ENCODE peak calls at places on chromosomes 12 and 14, in nine cellular contexts. O, E, S, K, B, M, N, Y and G are unnamed samples.

GRCh38 chr12:108618079-108618952 is 15.4 kb downstream of the SELPLG start:
- DNase-seq in O (peak), E (peak), S (peak), K (peak), B (peak), M (peak), N (peak), Y (peak), G (peak)

GRCh38 chr12:119544780-119545625 is 48.6 kb upstream of the TMEM233 start:
- DNase-seq in O (peak), E (peak), S (peak), K (peak), B (peak), M (peak), N (peak), Y (peak), G (peak)

GRCh38 chr14:26319139-26319864 is 278.5 kb downstream of the NOVA1 start:
- DNase-seq in O (no peak), E (no peak), S (no peak), K (no peak), B (no peak), M (no peak), N (no peak), Y (no peak), G (no peak)

GRCh38 chr14:87491816-87492215 is 501.2 kb downstream of the GALC start:
- DNase-seq in O (no peak), E (no peak), S (no peak), K (no peak), B (no peak), M (no peak), N (peak), Y (no peak), G (no peak)

GRCh38 chr12:64729909-64730584 is 29.2 kb downstream of the GNS start:
- DNase-seq in O (no peak), E (peak), S (peak), K (no peak), B (no peak), M (no peak), N (no peak), Y (no peak), G (no peak)

GRCh38 chr12:48924617-48925217 is 575 bp downstream of the FKBP11 start:
- DNase-seq in O (peak), E (peak), S (peak), K (peak), B (peak), M (peak), N (peak), Y (peak), G (peak)

GRCh38 chr12:45010051-45010450 is 40.8 kb downstream of the DBX2 start:
- DNase-seq in O (no peak), E (no peak), S (no peak), K (no peak), B (no peak), M (peak), N (no peak), Y (peak), G (no peak)

GRCh38 chr12:122969657-122970056 is 3.4 kb upstream of the ABCB9 start:
- DNase-seq in O (no peak), E (no peak), S (no peak), K (no peak), B (no peak), M (no peak), N (no peak), Y (no peak), G (no peak)

GRCh38 chr12:632102-632696 is 31.0 kb downstream of the NINJ2 start:
- DNase-seq in O (peak), E (peak), S (no peak), K (no peak), B (peak), M (peak), N (peak), Y (peak), G (no peak)

GRCh38 chr14:104938960-104939359 is 14.3 kb downstream of the PLD4 start:
- DNase-seq in O (no peak), E (no peak), S (no peak), K (no peak), B (no peak), M (no peak), N (no peak), Y (no peak), G (no peak)

GRCh38 chr12:65811968-65812700 is 12.1 kb upstream of the HMGA2 start:
- DNase-seq in O (no peak), E (no peak), S (no peak), K (no peak), B (no peak), M (peak), N (no peak), Y (no peak), G (no peak)

GRCh38 chr14:71852201-71852600 is 80.0 kb upstream of the RGS6 start:
- DNase-seq in O (no peak), E (peak), S (no peak), K (no peak), B (no peak), M (no peak), N (no peak), Y (no peak), G (no peak)

GRCh38 chr12:9792961-9793617 is 32.4 kb upstream of the CD69 start:
- DNase-seq in O (no peak), E (no peak), S (no peak), K (no peak), B (no peak), M (peak), N (no peak), Y (peak), G (no peak)

GRCh38 chr14:55803506-55804197 is 223.6 kb downstream of the KTN1 start:
- DNase-seq in O (no peak), E (no peak), S (no peak), K (no peak), B (no peak), M (no peak), N (no peak), Y (no peak), G (no peak)

GRCh38 chr12:5138845-5139244 is 95.2 kb downstream of the KCNA5 start:
- DNase-seq in O (no peak), E (no peak), S (no peak), K (no peak), B (no peak), M (peak), N (no peak), Y (peak), G (no peak)

GRCh38 chr12:27333311-27334009 is 824 bp downstream of the BMAL2 start:
- DNase-seq in O (peak), E (peak), S (no peak), K (peak), B (peak), M (peak), N (peak), Y (no peak), G (peak)

GRCh38 chr12:79983969-79984629 is 49.2 kb upstream of the PPP1R12A start:
- DNase-seq in O (no peak), E (no peak), S (no peak), K (no peak), B (no peak), M (peak), N (no peak), Y (peak), G (no peak)

GRCh38 chr14:39430762-39431415 is 1.3 kb downstream of the FBXO33 start:
- DNase-seq in O (no peak), E (no peak), S (peak), K (no peak), B (no peak), M (peak), N (no peak), Y (peak), G (peak)

GRCh38 chr14:91142214-91142668 is 28.4 kb downstream of the DGLUCY start:
- DNase-seq in O (no peak), E (no peak), S (peak), K (no peak), B (no peak), M (no peak), N (no peak), Y (no peak), G (no peak)

GRCh38 chr14:79011091-79011919 is 841.1 kb downstream of the NRXN3 start:
- DNase-seq in O (no peak), E (peak), S (peak), K (no peak), B (peak), M (peak), N (peak), Y (peak), G (no peak)

GRCh38 chr12:101475751-101476305 is 692 bp downstream of the SPIC start:
- DNase-seq in O (no peak), E (no peak), S (no peak), K (no peak), B (no peak), M (no peak), N (no peak), Y (no peak), G (no peak)

GRCh38 chr14:50321009-50321660 is 9.0 kb downstream of the DMAC2L start:
- DNase-seq in O (no peak), E (peak), S (peak), K (peak), B (peak), M (peak), N (peak), Y (peak), G (peak)

GRCh38 chr14:101286271-101287018 is 274.9 kb upstream of the DIO3 start:
- DNase-seq in O (no peak), E (no peak), S (no peak), K (no peak), B (peak), M (no peak), N (no peak), Y (no peak), G (no peak)

GRCh38 chr12:122855985-122856831 is 21.0 kb downstream of the HIP1R start:
- DNase-seq in O (no peak), E (no peak), S (no peak), K (no peak), B (no peak), M (no peak), N (no peak), Y (no peak), G (no peak)

GRCh38 chr12:132551271-132552120 is 58.9 kb downstream of the LRCOL1 start:
- DNase-seq in O (no peak), E (no peak), S (no peak), K (no peak), B (no peak), M (no peak), N (no peak), Y (no peak), G (no peak)

GRCh38 chr12:120689397-120690082 is 2.6 kb downstream of the MLEC start:
- DNase-seq in O (no peak), E (no peak), S (no peak), K (no peak), B (no peak), M (no peak), N (peak), Y (no peak), G (no peak)

GRCh38 chr12:38053113-38053512 is 263.5 kb upstream of the ALG10B start:
- DNase-seq in O (no peak), E (no peak), S (no peak), K (no peak), B (no peak), M (no peak), N (no peak), Y (no peak), G (no peak)

GRCh38 chr14:106039400-106039799 is 513.0 kb downstream of the TMEM121 start:
- DNase-seq in O (no peak), E (no peak), S (no peak), K (peak), B (no peak), M (no peak), N (peak), Y (no peak), G (peak)

GRCh38 chr12:109706747-109707469 is 6.7 kb upstream of the FAM222A start:
- DNase-seq in O (no peak), E (no peak), S (no peak), K (peak), B (no peak), M (no peak), N (no peak), Y (no peak), G (no peak)

GRCh38 chr12:123269395-123269892 is 2.2 kb downstream of the CDK2AP1 start:
- DNase-seq in O (peak), E (peak), S (peak), K (peak), B (peak), M (peak), N (peak), Y (peak), G (no peak)

GRCh38 chr14:41597647-41598046 is 9.0 kb upstream of the LRFN5 start:
- DNase-seq in O (peak), E (no peak), S (no peak), K (no peak), B (no peak), M (no peak), N (peak), Y (no peak), G (no peak)

GRCh38 chr12:116069943-116070342 is 207.6 kb downstream of the MED13L start:
- DNase-seq in O (no peak), E (no peak), S (no peak), K (no peak), B (no peak), M (no peak), N (no peak), Y (no peak), G (no peak)

GRCh38 chr12:41365653-41366131 is 177.6 kb downstream of the PDZRN4 start:
- DNase-seq in O (no peak), E (no peak), S (no peak), K (no peak), B (no peak), M (no peak), N (peak), Y (no peak), G (no peak)

GRCh38 chr14:104341532-104342434 is 203.4 kb downstream of the KIF26A start:
- DNase-seq in O (no peak), E (peak), S (peak), K (peak), B (no peak), M (peak), N (peak), Y (peak), G (peak)

GRCh38 chr12:112852810-112853209 is 54.0 kb upstream of the OAS1 start:
- DNase-seq in O (no peak), E (no peak), S (no peak), K (no peak), B (no peak), M (no peak), N (no peak), Y (no peak), G (no peak)

GRCh38 chr14:104557086-104557485 is 22.5 kb upstream of the C14orf180 start:
- DNase-seq in O (no peak), E (no peak), S (no peak), K (no peak), B (no peak), M (no peak), N (no peak), Y (no peak), G (no peak)

GRCh38 chr14:44099752-44100462 is 407.2 kb downstream of the FSCB start:
- DNase-seq in O (no peak), E (no peak), S (no peak), K (no peak), B (no peak), M (no peak), N (no peak), Y (no peak), G (no peak)

GRCh38 chr12:113043240-113043639 is 13.3 kb upstream of the DTX1 start:
- DNase-seq in O (no peak), E (no peak), S (no peak), K (no peak), B (no peak), M (no peak), N (no peak), Y (no peak), G (no peak)

GRCh38 chr12:39878753-39879152 is 227.1 kb downstream of the SLC2A13 start:
- DNase-seq in O (no peak), E (no peak), S (no peak), K (no peak), B (no peak), M (no peak), N (peak), Y (no peak), G (no peak)

GRCh38 chr12:132491761-132492378 is 1.9 kb downstream of the FBRSL1 start:
- DNase-seq in O (no peak), E (no peak), S (no peak), K (no peak), B (no peak), M (no peak), N (no peak), Y (no peak), G (no peak)

GRCh38 chr14:21258194-21258888 is 10.9 kb downstream of the HNRNPC start:
- DNase-seq in O (no peak), E (no peak), S (no peak), K (no peak), B (no peak), M (no peak), N (no peak), Y (no peak), G (no peak)

GRCh38 chr14:21256539-21257394 is 12.5 kb downstream of the HNRNPC start:
- DNase-seq in O (no peak), E (no peak), S (no peak), K (no peak), B (no peak), M (no peak), N (no peak), Y (no peak), G (no peak)

GRCh38 chr14:21255385-21256101 is 13.7 kb downstream of the HNRNPC start:
- DNase-seq in O (no peak), E (no peak), S (no peak), K (no peak), B (no peak), M (peak), N (no peak), Y (peak), G (no peak)

GRCh38 chr14:21258889-21259787 is 10.1 kb downstream of the HNRNPC start:
- DNase-seq in O (no peak), E (no peak), S (no peak), K (no peak), B (no peak), M (no peak), N (no peak), Y (no peak), G (no peak)

GRCh38 chr14:21257395-21258193 is 11.6 kb downstream of the HNRNPC start:
- DNase-seq in O (no peak), E (no peak), S (no peak), K (no peak), B (no peak), M (peak), N (no peak), Y (peak), G (no peak)
- H3K4me3 ChIP-seq in O (no peak), E (no peak), S (no peak), K (no peak), B (no peak), M (no peak), N (peak), Y (no peak), G (no peak)

DNA sequence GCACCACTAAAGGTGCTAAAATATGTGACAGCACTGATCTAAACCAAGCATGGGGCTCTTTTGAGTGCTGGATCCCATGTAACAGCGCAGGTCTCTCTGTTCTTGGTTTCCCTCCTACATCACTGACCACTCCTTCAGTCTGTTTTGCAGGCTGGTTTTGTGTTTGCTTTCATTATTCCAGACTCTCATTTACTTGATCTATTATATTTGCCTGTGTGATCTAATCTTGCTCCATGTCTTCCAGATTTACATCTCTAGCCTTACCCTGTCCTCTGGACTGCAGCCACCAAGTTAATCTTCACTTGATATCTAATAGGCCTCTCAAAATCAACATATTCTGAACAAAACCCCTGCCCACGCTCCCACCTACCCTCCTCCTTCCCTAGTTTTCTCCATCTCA is 8.6 kb downstream of the GLIPR1 start:
- DNase-seq in O (no peak), E (no peak), S (no peak), K (no peak), B (no peak), M (peak), N (no peak), Y (no peak), G (no peak)
- H3K4me3 ChIP-seq in O (no peak), E (no peak), S (no peak), K (no peak), B (no peak), M (peak), N (no peak), Y (peak), G (no peak)

GRCh38 chr12:54369597-54370217 is 5.4 kb upstream of the GPR84 start:
- DNase-seq in O (peak), E (no peak), S (no peak), K (no peak), B (no peak), M (peak), N (no peak), Y (no peak), G (no peak)
- H3K4me3 ChIP-seq in O (peak), E (no peak), S (no peak), K (peak), B (peak), M (peak), N (peak), Y (peak), G (no peak)

DNA sequence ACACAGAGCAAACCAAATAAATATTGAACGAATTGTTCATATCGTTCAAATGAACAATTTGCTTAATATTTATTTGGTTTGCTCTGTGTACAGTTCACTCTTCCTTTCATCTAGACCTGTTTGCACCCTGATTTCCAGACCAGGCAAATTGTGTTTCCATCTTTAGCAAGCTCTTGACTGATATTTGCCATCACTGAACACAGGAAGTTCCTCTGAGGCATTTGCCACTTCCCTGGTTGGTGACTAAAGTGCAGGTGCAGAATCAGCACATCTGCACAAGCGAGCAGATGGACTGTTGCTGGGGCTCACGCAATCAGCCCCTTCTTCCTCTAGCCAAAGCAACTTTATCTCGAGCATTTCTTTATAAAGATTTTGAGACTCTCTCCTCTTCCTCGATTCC is 112.9 kb downstream of the DAAM1 start:
- DNase-seq in O (no peak), E (no peak), S (peak), K (peak), B (no peak), M (no peak), N (no peak), Y (no peak), G (no peak)
- H3K4me3 ChIP-seq in O (no peak), E (no peak), S (peak), K (no peak), B (no peak), M (no peak), N (no peak), Y (no peak), G (no peak)

GRCh38 chr12:72191761-72192160 is 80.4 kb upstream of the TRHDE start:
- DNase-seq in O (no peak), E (no peak), S (no peak), K (no peak), B (no peak), M (no peak), N (no peak), Y (no peak), G (no peak)
- H3K4me3 ChIP-seq in O (no peak), E (no peak), S (no peak), K (no peak), B (no peak), M (no peak), N (no peak), Y (no peak), G (no peak)

GRCh38 chr12:51883998-51884675 is 3.8 kb upstream of the ANKRD33 start:
- DNase-seq in O (no peak), E (no peak), S (no peak), K (no peak), B (no peak), M (no peak), N (no peak), Y (no peak), G (no peak)

GRCh38 chr12:51884676-51885229 is 3.1 kb upstream of the ANKRD33 start:
- DNase-seq in O (no peak), E (no peak), S (no peak), K (no peak), B (no peak), M (peak), N (no peak), Y (no peak), G (no peak)

GRCh38 chr12:51887476-51888315 is at the start of gene ANKRD33:
- DNase-seq in O (peak), E (peak), S (no peak), K (peak), B (no peak), M (peak), N (peak), Y (no peak), G (no peak)

GRCh38 chr12:51888316-51889215 is 663 bp downstream of the ANKRD33 start:
- DNase-seq in O (no peak), E (no peak), S (no peak), K (no peak), B (no peak), M (no peak), N (no peak), Y (no peak), G (no peak)

DNA sequence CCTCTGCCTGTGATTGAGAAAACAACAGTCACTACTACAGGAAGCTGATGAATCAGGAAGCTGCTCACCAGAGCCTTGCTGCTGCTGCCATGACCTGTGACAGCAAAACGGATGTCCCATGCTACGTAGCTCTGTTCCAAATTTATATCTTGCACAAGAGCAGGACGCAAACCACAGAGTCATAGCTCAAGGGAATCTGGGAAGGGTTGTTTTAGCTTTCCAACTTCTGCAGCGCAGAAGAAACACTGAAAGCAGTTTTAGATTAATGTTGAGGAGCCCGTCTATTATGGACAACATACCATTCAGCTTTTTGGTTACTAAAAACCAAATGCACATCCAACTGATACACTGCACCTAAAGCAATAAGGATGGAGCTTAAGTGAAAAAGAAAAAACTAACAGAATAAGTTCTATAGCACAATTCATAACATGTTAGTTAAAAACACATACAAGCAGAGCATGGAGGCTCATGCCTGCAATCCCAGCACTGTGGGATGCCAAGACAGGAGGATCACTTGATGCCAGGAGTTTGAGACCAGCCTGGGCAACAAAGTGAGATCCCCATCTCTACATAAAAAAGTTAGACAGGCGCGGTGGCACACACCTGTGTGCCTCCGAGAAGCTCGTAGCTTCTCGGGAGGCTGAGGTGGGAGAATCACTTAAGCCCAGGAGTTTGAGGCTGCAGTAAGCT is 1.7 kb upstream of the ANKRD33 start:
- DNase-seq in O (peak), E (no peak), S (peak), K (peak), B (no peak), M (peak), N (peak), Y (peak), G (no peak)
- H3K4me3 ChIP-seq in O (peak), E (no peak), S (no peak), K (no peak), B (no peak), M (peak), N (no peak), Y (peak), G (no peak)